ENCODE peak calls at places on chromosome 10, in eight cellular contexts. T is aorta, G is A549, X is H1, B is lower lobe of right lung, Y is tibial nerve, N is OCI-LY7, A is colonic mucosa. E is an unnamed sample. For H3K9me3 and H3K4me1, the result is how much of the 10 kb centered on the place peaks cover.

GRCh38 chr10:103717341-103718246 is 137.8 kb downstream of the SH3PXD2A start:
- DNase-seq in G (no peak), X (no peak), Y (no peak), T (no peak), A (no peak), N (no peak), B (no peak), E (no peak)

GRCh38 chr10:48274636-48275035 is at the start of gene FRMPD2:
- DNase-seq in B (no peak), Y (no peak), T (no peak), X (no peak), N (no peak), A (no peak), G (no peak), E (no peak)

GRCh38 chr10:37872283-37872682 is 14.9 kb upstream of the ZNF248 start:
- DNase-seq in Y (no peak), N (no peak), X (no peak), B (no peak), T (no peak), G (no peak), A (no peak), E (no peak)

GRCh38 chr10:12981570-12981969 is 19.9 kb downstream of the CCDC3 start:
- DNase-seq in Y (no peak), A (no peak), X (no peak), N (no peak), T (no peak), G (peak), B (no peak), E (no peak)

GRCh38 chr10:24866615-24867583 is 85.5 kb downstream of the PRTFDC1 start:
- DNase-seq in X (no peak), T (peak), G (peak), N (no peak), Y (peak), A (peak), B (peak), E (peak)

GRCh38 chr10:107497024-107497423 is 332.5 kb upstream of the SORCS1 start:
- DNase-seq in G (no peak), Y (no peak), A (no peak), T (no peak), X (no peak), N (no peak), B (no peak), E (no peak)

GRCh38 chr10:123579675-123580074 is 86.5 kb upstream of the GPR26 start:
- DNase-seq in X (peak), Y (no peak), B (no peak), N (no peak), A (no peak), T (no peak), G (no peak), E (no peak)

GRCh38 chr10:12710594-12711343 is 290.7 kb downstream of the CCDC3 start:
- DNase-seq in B (peak), N (peak), A (peak), T (peak), X (peak), Y (peak), G (peak), E (peak)

GRCh38 chr10:79038841-79039201 is 29.9 kb upstream of the ZMIZ1 start:
- DNase-seq in X (no peak), T (peak), B (peak), A (no peak), Y (no peak), N (no peak), G (no peak), E (peak)

GRCh38 chr10:125064681-125065492 is 95.5 kb downstream of the CTBP2 start:
- DNase-seq in N (peak), Y (no peak), T (peak), X (no peak), A (peak), G (no peak), B (no peak), E (no peak)

GRCh38 chr10:123139521-123140163 is 3.9 kb downstream of the HMX3 start:
- DNase-seq in A (peak), G (peak), T (no peak), N (no peak), Y (no peak), X (peak), B (no peak), E (no peak)

GRCh38 chr10:28722065-28722803 is 44.9 kb downstream of the BAMBI start:
- DNase-seq in X (peak), N (no peak), A (no peak), T (peak), G (peak), B (peak), Y (peak), E (peak)

GRCh38 chr10:102775973-102776669 is 32.4 kb downstream of the WBP1L start:
- DNase-seq in T (peak), A (peak), X (no peak), G (no peak), Y (peak), B (peak), N (no peak), E (no peak)

GRCh38 chr10:60444494-60445064 is 54.9 kb upstream of the ANK3 start:
- DNase-seq in A (no peak), G (peak), B (no peak), Y (no peak), N (no peak), T (no peak), X (no peak), E (no peak)

GRCh38 chr10:124364674-124365073 is 54.0 kb downstream of the OAT start:
- DNase-seq in Y (no peak), X (no peak), T (no peak), G (no peak), N (no peak), A (no peak), B (no peak), E (no peak)

DNA sequence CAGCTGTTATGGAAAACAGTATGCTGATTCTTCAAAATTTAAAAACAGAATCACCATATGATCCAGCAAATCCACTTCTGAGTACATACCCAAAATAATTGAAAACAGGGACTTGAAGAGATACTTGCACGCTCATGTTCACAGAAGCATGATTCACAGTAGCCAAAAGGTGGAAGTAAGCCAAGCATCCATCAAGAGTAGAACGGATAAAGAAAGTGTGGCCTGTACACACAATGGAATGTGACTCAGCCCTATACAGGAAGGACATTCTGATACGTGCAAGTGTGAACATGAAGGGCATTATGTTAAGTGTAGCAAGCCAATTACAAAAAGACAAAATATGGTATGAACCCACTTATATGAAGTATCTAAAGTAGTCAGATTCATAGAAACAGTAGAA is 696.7 kb upstream of the CELF2 start:
- DNase-seq in A (no peak), T (no peak), B (no peak), G (no peak), X (no peak), N (no peak), Y (no peak), E (no peak)
- H3K9me3 ChIP-seq in A (under half), T (under half), B (under half), G (under half), X (under half), N (under half), Y (under half), E (under half)

GRCh38 chr10:118566911-118567310 is 28.5 kb downstream of the PRLHR start:
- DNase-seq in Y (no peak), G (no peak), T (no peak), N (no peak), A (no peak), X (no peak), B (no peak), E (no peak)
- H3K4me1 ChIP-seq in Y (under half), G (under half), T (under half), N (under half), A (under half), X (under half), B (under half), E (under half)

GRCh38 chr10:3852147-3852904 is 67.3 kb upstream of the KLF6 start:
- DNase-seq in T (peak), G (peak), Y (peak), B (peak), X (no peak), A (peak), N (no peak), E (no peak)
- H3K4me3 ChIP-seq in T (no peak), G (peak), Y (no peak), B (no peak), X (no peak), A (no peak), N (no peak), E (no peak)

DNA sequence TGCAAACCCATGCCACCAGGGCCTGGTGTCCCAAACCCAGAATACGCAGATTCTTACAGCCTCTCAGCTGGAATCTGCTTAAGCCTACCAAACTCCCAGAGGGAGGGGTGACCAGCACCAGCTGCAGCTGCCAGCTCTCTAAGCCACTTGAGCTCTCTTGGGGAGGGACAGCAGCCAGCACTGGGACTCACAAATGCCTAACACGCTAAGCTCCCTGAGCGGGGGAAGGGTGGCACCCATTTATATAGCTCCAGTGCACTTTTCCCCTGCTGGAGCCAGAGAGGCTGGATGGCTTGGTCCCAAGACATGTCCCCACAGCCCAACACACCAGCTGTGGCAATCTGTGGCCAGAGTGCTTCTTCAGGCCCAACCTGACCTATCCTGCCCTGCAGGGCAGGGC is 326.8 kb upstream of the NRG3 start:
- DNase-seq in Y (no peak), G (no peak), B (no peak), N (no peak), T (no peak), A (no peak), X (no peak), E (no peak)
- H3K9me3 ChIP-seq in Y (under half), G (under half), B (under half), N (under half), T (under half), A (under half), X (under half), E (under half)

GRCh38 chr10:8059191-8059936 is 4.9 kb downstream of the GATA3 start:
- DNase-seq in T (no peak), B (no peak), X (peak), Y (no peak), A (no peak), N (peak), G (no peak), E (no peak)
- H3K4me1 ChIP-seq in T (under half), B (half or more), X (under half), Y (under half), A (under half), N (under half), G (under half), E (under half)